ENCODE peak calls at places on chromosome 2, in four cellular contexts. Q is MM.1S, O is left lung, J is psoas muscle. M is an unnamed sample.
A peak's percentile ranks its signal among the peaks of the same experiment; 100 is the strongest.

GRCh38 chr2:151009437-151010175 is 252.1 kb downstream of the RBM43 start:
- DNase-seq in Q (no peak), O (no peak), J (no peak), M (no peak)

GRCh38 chr2:31529256-31529655 is 51.5 kb downstream of the SRD5A2 start:
- DNase-seq in Q (no peak), O (no peak), J (no peak), M (no peak)

GRCh38 chr2:169018390-169018789 is 12.7 kb downstream of the ABCB11 start:
- DNase-seq in Q (no peak), O (no peak), J (no peak), M (no peak)

GRCh38 chr2:5697554-5697953 is 5.4 kb downstream of the SOX11 start:
- DNase-seq in Q (peak; percentile 46), O (no peak), J (no peak), M (no peak)

GRCh38 chr2:176121377-176122111 is 975 bp upstream of the HOXD9 start:
- DNase-seq in Q (no peak), O (peak; percentile 60), J (no peak), M (no peak)

GRCh38 chr2:7845332-7845731 is 836.5 kb upstream of the ID2 start:
- DNase-seq in Q (no peak), O (no peak), J (no peak), M (no peak)

GRCh38 chr2:182228073-182228473 is 198.8 kb downstream of the PDE1A start:
- DNase-seq in Q (no peak), O (no peak), J (no peak), M (no peak)

GRCh38 chr2:98295275-98295674 is 51.0 kb upstream of the CNGA3 start:
- DNase-seq in Q (no peak), O (no peak), J (no peak), M (no peak)

GRCh38 chr2:42788-43187 is 3.5 kb downstream of the FAM110C start:
- DNase-seq in Q (no peak), O (peak; percentile 40), J (no peak), M (no peak)

GRCh38 chr2:38201784-38202183 is 125.8 kb upstream of the CYP1B1 start:
- DNase-seq in Q (no peak), O (no peak), J (no peak), M (no peak)

GRCh38 chr2:15471606-15472005 is 89.5 kb downstream of the NBAS start:
- DNase-seq in Q (no peak), O (no peak), J (no peak), M (no peak)

GRCh38 chr2:46866770-46867246 is 48.8 kb downstream of the MCFD2 start:
- DNase-seq in Q (no peak), O (peak; percentile 72), J (no peak), M (no peak)

GRCh38 chr2:70536517-70537060 is 17.0 kb downstream of the TGFA start:
- DNase-seq in Q (no peak), O (no peak), J (no peak), M (no peak)

GRCh38 chr2:65477590-65477989 is 45.2 kb upstream of the SPRED2 start:
- DNase-seq in Q (no peak), O (no peak), J (no peak), M (no peak)

GRCh38 chr2:11026286-11026921 is 114.7 kb downstream of the KCNF1 start:
- DNase-seq in Q (no peak), O (no peak), J (no peak), M (no peak)

GRCh38 chr2:119719261-119719627 is 40.2 kb downstream of the TMEM177 start:
- DNase-seq in Q (no peak), O (no peak), J (no peak), M (no peak)

GRCh38 chr2:26578581-26578980 is 62.6 kb downstream of the CIB4 start:
- DNase-seq in Q (no peak), O (no peak), J (no peak), M (no peak)

GRCh38 chr2:215841175-215841816 is 172.1 kb downstream of the MREG start:
- DNase-seq in Q (peak; percentile 26), O (no peak), J (no peak), M (no peak)

GRCh38 chr2:81276595-81276994 is 972.0 kb upstream of the LRRTM1 start:
- DNase-seq in Q (peak; percentile 31), O (no peak), J (no peak), M (no peak)

GRCh38 chr2:121721926-121722325 is 14.7 kb downstream of the NIFK start:
- DNase-seq in Q (no peak), O (no peak), J (no peak), M (no peak)

GRCh38 chr2:213157242-213157641 is 5.8 kb upstream of the IKZF2 start:
- DNase-seq in Q (peak; percentile 59), O (no peak), J (no peak), M (no peak)

GRCh38 chr2:217685255-217685605 is 317.6 kb downstream of the TNS1 start:
- DNase-seq in Q (no peak), O (no peak), J (peak; percentile 63), M (no peak)

GRCh38 chr2:48600204-48600813 is 17.3 kb upstream of the GTF2A1L start:
- DNase-seq in Q (peak; percentile 53), O (no peak), J (no peak), M (no peak)

GRCh38 chr2:46971914-46972313 is 56.3 kb upstream of the MCFD2 start:
- DNase-seq in Q (no peak), O (no peak), J (no peak), M (no peak)

GRCh38 chr2:54015809-54016703 is 45.3 kb upstream of the PSME4 start:
- DNase-seq in Q (no peak), O (no peak), J (no peak), M (no peak)

GRCh38 chr2:58906151-58906645 is 665.1 kb upstream of the FANCL start:
- DNase-seq in Q (no peak), O (no peak), J (no peak), M (no peak)

GRCh38 chr2:42558827-42559226 is 9.6 kb upstream of the MTA3 start:
- DNase-seq in Q (no peak), O (no peak), J (no peak), M (no peak)

GRCh38 chr2:9341351-9341887 is 81.9 kb downstream of the ITGB1BP1 start:
- DNase-seq in Q (no peak), O (no peak), J (no peak), M (no peak)
- H3K27ac ChIP-seq in Q (no peak overlapping the region), O (no peak overlapping the region), J (no peak overlapping the region), M (no peak overlapping the region)

GRCh38 chr2:55408946-55409868 is 10.4 kb downstream of the CCDC88A start:
- DNase-seq in Q (no peak), O (no peak), J (no peak), M (no peak)
- H3K4me1 ChIP-seq in Q (no peaks in the 10 kb centered on the region), O (no peaks in the 10 kb centered on the region), J (no peaks in the 10 kb centered on the region), M (no peaks in the 10 kb centered on the region)

DNA sequence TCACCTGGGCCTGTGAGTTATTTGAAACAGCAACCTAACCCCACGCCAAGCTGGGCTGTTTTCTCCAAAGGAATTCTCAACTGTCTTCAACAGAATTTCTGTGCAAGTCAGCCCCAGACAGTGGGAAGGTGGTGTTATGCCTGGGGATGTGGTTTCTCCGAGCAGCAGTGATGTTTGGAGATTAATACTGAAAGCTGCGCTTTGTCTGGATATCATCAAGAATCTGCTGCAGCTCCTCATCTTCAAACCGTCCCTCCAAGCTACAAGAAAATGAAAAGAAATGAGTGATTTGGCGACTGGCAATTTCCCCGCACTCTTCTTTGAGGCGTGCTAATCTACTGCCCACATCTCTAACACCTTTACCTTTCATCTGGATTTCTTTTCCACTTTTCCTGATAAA is 10.0 kb downstream of the POLR2D start:
- DNase-seq in Q (no peak), O (no peak), J (no peak), M (no peak)
- H3K36me3 ChIP-seq in Q (peaks cover 29% of the 10 kb centered on the region), O (no peaks in the 10 kb centered on the region), J (peaks cover 83% of the 10 kb centered on the region), M (peaks cover 30% of the 10 kb centered on the region)

DNA sequence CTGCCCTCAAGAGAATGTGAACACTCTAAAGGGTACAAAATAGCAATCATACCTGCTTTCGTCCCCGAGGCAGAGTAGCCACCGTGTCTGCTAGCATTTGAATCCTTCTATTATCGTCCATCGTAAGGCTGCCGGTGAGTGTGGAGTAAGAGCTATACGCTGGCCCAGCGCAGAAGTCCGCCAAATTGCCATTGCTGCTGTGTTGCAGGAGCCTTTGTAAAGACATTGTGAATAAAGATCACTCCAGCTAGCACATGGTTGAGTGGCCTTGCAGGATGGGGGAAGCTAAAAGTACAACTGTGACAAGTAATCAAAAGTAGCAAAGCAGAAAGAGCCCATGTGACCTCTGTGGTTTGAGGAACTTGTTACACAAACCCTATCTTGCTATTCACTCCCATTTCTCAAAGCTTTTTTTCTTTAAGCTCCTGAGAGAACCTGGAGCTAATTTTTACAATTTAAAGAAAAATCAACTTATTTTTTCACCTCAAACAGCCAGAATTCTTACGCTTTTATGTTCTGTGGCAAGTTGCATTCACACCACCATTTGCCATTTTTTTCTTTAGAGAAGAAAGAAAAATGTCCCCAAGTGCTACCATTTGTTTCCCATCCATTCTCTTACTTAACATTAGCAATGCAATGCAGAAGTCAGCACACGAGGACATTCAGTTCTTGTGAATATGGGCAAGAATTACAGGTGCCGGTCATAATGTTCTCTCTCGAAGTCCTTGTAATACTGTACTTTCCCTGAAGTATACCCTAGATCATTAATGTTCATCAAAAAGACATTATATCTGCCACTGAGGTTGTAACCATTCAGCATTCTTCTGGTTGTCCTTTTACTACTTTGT is at the start of gene CYTIP:
- DNase-seq in Q (peak; percentile 91), O (peak; percentile 43), J (no peak), M (peak; percentile 65)
- H3K27ac ChIP-seq in Q (peak within 1 kb of the TSS; percentile 97), O (peak within 1 kb of the TSS; percentile 77), J (peak within 1 kb of the TSS; percentile 48), M (peak within 1 kb of the TSS; percentile 84)

DNA sequence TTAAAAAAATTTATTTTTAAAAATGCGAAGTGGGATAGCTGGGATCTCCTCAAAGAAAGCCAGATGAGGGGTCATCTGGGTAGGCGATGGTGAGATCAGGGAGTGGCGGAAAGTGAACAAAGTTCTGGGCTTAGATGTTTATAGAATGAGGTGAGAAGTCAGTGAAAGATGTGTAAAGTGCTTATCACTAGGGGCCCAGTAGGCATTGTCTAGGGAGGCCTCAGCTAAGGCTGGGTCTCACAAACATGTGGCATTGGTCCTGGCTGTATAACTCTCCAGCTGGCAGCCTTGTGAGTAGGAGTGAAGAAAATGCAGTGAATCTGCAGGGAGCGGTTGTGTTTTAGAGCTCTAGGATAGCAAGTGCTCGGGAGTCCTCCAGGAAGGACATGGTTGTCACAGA is 10.5 kb downstream of the ACSL3 start:
- DNase-seq in Q (no peak), O (no peak), J (no peak), M (no peak)
- H3K4me1 ChIP-seq in Q (no peaks in the 10 kb centered on the region), O (peaks cover 71% of the 10 kb centered on the region), J (peaks cover 56% of the 10 kb centered on the region), M (peaks cover 16% of the 10 kb centered on the region)

DNA sequence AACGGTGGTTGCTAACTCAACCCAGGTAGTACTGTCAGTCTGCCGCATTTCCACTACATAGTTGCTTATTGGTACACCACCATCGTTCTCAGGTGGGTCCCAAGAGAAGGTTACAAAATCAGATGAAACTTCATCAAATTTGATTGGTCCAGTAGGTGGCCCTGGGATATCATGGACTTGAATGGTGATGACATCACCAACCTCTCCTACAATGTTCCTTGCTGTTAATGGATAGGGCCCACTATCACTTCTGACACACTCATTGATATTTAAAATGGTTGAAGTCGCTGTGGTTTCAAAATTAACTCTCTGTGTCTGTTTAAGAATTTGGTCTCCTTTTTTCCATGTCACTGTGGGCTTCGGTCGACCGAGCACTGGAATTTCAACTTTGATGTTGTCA is 94.5 kb downstream of the PLEKHA3 start:
- DNase-seq in Q (no peak), O (no peak), J (no peak), M (no peak)
- H3K36me3 ChIP-seq in Q (no peaks in the 10 kb centered on the region), O (no peaks in the 10 kb centered on the region), J (peaks cover 100% of the 10 kb centered on the region), M (peaks cover 25% of the 10 kb centered on the region)

M was measured in CD8-positive, alpha-beta memory T cell.